ENCODE peak calls at places on chromosomes 1 and 21, in eight cellular contexts. O is substantia nigra; I is stimulated activated CD4-positive, alpha-beta T cell treated with anti-CD3 and anti-CD28 coated beads, TNF-alpha, amount 100 ng/mL, for 24 hours; U is breast epithelium; D is NCI-H1105 treated with DMSO at 0.1 percent for 48 hours; Q is effector memory CD8-positive, alpha-beta T cell; M is mucosa of descending colon; L is lung. Z is an unnamed sample.

GRCh38 chr1:7587726-7588456 is 183.2 kb upstream of the VAMP3 start:
- DNase-seq in L (no peak), I (no peak), Q (no peak), O (no peak), U (no peak), D (no peak), M (no peak), Z (no peak)

GRCh38 chr21:43596616-43597015 is 62.7 kb downstream of the HSF2BP start:
- DNase-seq in U (no peak), Q (no peak), I (no peak), L (no peak), M (no peak), O (no peak), D (no peak), Z (no peak)

GRCh38 chr1:3776231-3777030 is 3.9 kb downstream of the SMIM1 start:
- DNase-seq in D (no peak), L (no peak), I (no peak), O (no peak), M (no peak), Q (no peak), U (no peak), Z (no peak)

GRCh38 chr1:5708266-5708978 is 283.8 kb downstream of the NPHP4 start:
- DNase-seq in U (peak; percentile 44), M (no peak), O (no peak), Q (no peak), D (no peak), I (no peak), L (no peak), Z (no peak)

GRCh38 chr1:91018006-91018405 is 3.8 kb downstream of the ZNF644 start:
- DNase-seq in U (no peak), I (no peak), L (no peak), M (no peak), Q (no peak), O (peak; percentile 20), D (no peak), Z (no peak)

GRCh38 chr1:26749458-26749857 is 38.3 kb upstream of the PIGV start:
- DNase-seq in D (no peak), M (no peak), O (no peak), Q (no peak), U (no peak), L (no peak), I (no peak), Z (no peak)

GRCh38 chr1:34771573-34771972 is 9.4 kb upstream of the GJB3 start:
- DNase-seq in O (no peak), I (no peak), D (no peak), U (no peak), Q (no peak), M (no peak), L (no peak), Z (no peak)

GRCh38 chr1:36136535-36136934 is 11.5 kb upstream of the COL8A2 start:
- DNase-seq in I (no peak), U (no peak), L (peak; percentile 46), O (no peak), Q (no peak), D (no peak), M (no peak), Z (peak; percentile 70)

GRCh38 chr1:169698976-169699375 is 12.4 kb downstream of the SELL start:
- DNase-seq in M (no peak), U (no peak), Q (no peak), D (no peak), I (no peak), L (no peak), O (no peak), Z (no peak)